ENCODE peak calls at places on chromosomes 11 and 22, in seven cellular contexts. M is right cardiac atrium, P is right lobe of liver, E is HAP-1, O is esophagus squamous epithelium, Z is small intestine, R is uterus. Y is an unnamed sample. For H3K9me3, the result is how much of the 10 kb centered on the place peaks cover.

GRCh38 chr11:95434489-95435057 is 203.6 kb upstream of the SESN3 start:
- DNase-seq in M (no peak), Z (no peak), P (no peak), O (no peak), E (no peak), R (no peak), Y (no peak)

GRCh38 chr22:38074181-38075104 is 9.5 kb downstream of the SLC16A8 start:
- DNase-seq in M (no peak), Z (no peak), R (no peak), O (no peak), P (no peak), E (no peak), Y (no peak)

GRCh38 chr11:32704261-32704660 is 90.2 kb downstream of the CCDC73 start:
- DNase-seq in M (no peak), O (no peak), P (no peak), Z (no peak), E (no peak), R (no peak), Y (no peak)

GRCh38 chr22:44668190-44668885 is 33.7 kb upstream of the PRR5 start:
- DNase-seq in Z (no peak), E (no peak), O (no peak), P (no peak), M (peak), R (no peak), Y (peak)

GRCh38 chr11:125229006-125229405 is 64.5 kb downstream of the PKNOX2 start:
- DNase-seq in P (no peak), M (no peak), R (no peak), E (no peak), Z (no peak), O (no peak), Y (no peak)

GRCh38 chr11:44565008-44565745 is at the start of gene CD82:
- DNase-seq in M (peak), O (peak), R (peak), Z (peak), P (peak), E (peak), Y (peak)

GRCh38 chr22:36323855-36324331 is 63.9 kb downstream of the MYH9 start:
- DNase-seq in R (peak), O (no peak), P (no peak), E (no peak), M (peak), Z (no peak), Y (no peak)

GRCh38 chr11:82848829-82849228 is 51.4 kb downstream of the PRCP start:
- DNase-seq in R (no peak), P (no peak), M (no peak), Z (no peak), O (no peak), E (no peak), Y (no peak)

GRCh38 chr11:15774021-15774862 is 582.1 kb downstream of the SOX6 start:
- DNase-seq in E (no peak), P (no peak), R (no peak), O (no peak), M (no peak), Z (no peak), Y (no peak)

GRCh38 chr11:128763224-128763623 is 69.4 kb downstream of the FLI1 start:
- DNase-seq in M (no peak), E (no peak), Z (no peak), O (no peak), R (no peak), P (no peak), Y (no peak)

GRCh38 chr11:8267831-8268529 is 4.3 kb upstream of the LMO1 start:
- DNase-seq in E (no peak), Z (no peak), R (peak), M (no peak), P (no peak), O (no peak), Y (no peak)

GRCh38 chr11:12901874-12902481 is 107.1 kb upstream of the RASSF10 start:
- DNase-seq in P (no peak), O (no peak), M (no peak), R (no peak), Z (no peak), E (no peak), Y (no peak)

GRCh38 chr22:40834628-40835027 is 15.5 kb upstream of the SLC25A17 start:
- DNase-seq in M (no peak), E (no peak), O (no peak), Z (no peak), P (no peak), R (no peak), Y (no peak)

GRCh38 chr11:121478895-121479281 is 26.1 kb upstream of the SORL1-AS1 start:
- DNase-seq in E (no peak), O (no peak), P (no peak), M (no peak), R (no peak), Z (no peak), Y (no peak)

DNA sequence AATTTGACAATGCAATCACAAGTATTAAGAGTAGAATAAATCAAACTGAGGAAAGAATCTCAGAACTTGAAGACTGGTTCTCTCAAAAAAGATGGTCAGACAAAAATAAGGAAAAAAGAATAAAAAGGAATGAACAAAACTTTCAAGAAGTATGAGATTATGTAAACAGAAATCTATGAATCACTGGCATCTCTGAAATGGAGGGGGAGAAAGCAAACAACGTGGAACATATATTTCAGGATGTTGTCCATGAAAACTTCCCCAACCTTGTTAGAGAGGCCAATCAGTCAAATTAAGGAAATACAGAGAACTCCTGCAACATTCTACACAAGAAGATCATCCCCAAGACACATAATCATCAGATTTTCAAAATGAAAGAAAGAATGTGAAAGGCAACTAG is 235.7 kb downstream of the SBF2 start:
- DNase-seq in M (no peak), O (no peak), E (no peak), R (no peak), P (no peak), Z (no peak), Y (no peak)
- H3K9me3 ChIP-seq in M (under half), O (under half), E (under half), R (under half), P (under half), Z (under half), Y (under half)

DNA sequence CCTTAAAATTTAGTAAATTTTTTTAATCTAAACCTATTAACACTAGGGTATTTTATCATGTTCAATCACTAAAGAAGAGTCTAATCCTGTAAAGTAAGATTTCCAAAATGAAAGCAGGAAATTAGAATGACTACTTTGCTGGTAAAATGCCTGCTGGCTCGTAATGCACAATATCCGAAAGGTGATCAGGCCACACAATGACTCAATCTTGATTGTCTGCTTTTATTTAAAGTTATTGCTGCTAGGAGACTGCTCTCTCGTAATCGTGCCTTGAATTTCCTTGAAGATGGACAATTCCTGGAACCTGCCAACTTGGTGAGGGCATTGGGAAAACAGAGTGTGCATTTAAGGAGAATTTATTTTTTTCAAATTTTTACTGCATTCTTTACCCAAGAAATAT is 1786.5 kb upstream of the RAG2 start:
- DNase-seq in E (no peak), O (no peak), R (no peak), Z (no peak), P (no peak), M (no peak), Y (no peak)
- H3K9me3 ChIP-seq in E (under half), O (under half), R (under half), Z (under half), P (under half), M (under half), Y (under half)

DNA sequence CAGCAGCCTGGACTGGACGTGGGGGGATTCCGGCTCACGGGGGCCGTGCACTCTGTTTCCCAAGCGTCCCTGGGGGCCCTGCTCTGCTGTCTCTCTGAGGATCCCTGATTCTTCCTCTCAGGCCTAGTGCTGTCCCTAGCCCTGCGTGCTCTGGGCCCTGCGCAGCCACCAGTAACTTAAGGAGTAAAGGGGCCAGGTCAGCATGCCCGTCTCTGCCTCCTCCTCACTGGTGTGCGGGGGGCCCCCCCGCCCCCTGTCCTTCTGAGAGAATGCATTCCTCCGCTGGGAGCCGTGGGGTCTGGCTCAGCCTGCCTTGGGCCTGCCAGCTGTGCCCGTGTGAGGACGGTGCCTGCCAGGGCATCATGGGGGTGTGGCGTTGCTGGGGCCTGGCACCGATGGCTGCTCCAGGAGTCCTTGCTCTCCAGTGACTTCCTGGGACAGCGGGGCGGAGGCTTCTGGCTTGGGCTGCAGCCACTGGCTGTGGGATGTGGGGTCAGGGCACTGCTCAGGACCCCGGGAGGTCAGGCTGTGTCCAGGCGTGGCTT is 429.7 kb downstream of the TBC1D22A start:
- DNase-seq in E (no peak), O (no peak), M (no peak), P (no peak), R (no peak), Z (peak), Y (no peak)
- H3K9me3 ChIP-seq in E (under half), O (under half), M (under half), P (under half), R (under half), Z (under half), Y (under half)

GRCh38 chr11:78786086-78786485 is 211.4 kb upstream of the NARS2 start:
- DNase-seq in O (no peak), R (no peak), M (no peak), P (no peak), Z (no peak), E (no peak), Y (no peak)
- H3K9me3 ChIP-seq in O (under half), R (under half), M (under half), P (under half), Z (under half), E (under half), Y (under half)

GRCh38 chr11:46745995-46746394 is 27.0 kb downstream of the F2 start:
- DNase-seq in E (no peak), O (no peak), M (no peak), Z (no peak), P (no peak), R (no peak), Y (no peak)
- H3K9me3 ChIP-seq in E (under half), O (under half), M (under half), Z (under half), P (under half), R (under half), Y (under half)

Y was measured in left lung.